ENCODE peak calls at places on chromosomes 6 and 20, in four cellular contexts. O is upper lobe of left lung, R is endothelial cell, A is nephron progenitor cell. N is an unnamed sample.
A peak's percentile ranks its signal among the peaks of the same experiment; 100 is the strongest.

GRCh38 chr20:41086402-41087324 is 50.7 kb upstream of the PLCG1 start:
- DNase-seq in A (no peak), O (no peak), R (no peak), N (no peak)

GRCh38 chr6:149888659-149889058 is 9.3 kb downstream of the RAET1E start:
- DNase-seq in A (no peak), O (no peak), R (no peak), N (no peak)

GRCh38 chr6:118677193-118677592 is 25.8 kb upstream of the CEP85L start:
- DNase-seq in R (no peak), O (no peak), A (no peak), N (no peak)

GRCh38 chr6:132907231-132907630 is 92.9 kb downstream of the RPS12 start:
- DNase-seq in O (no peak), A (no peak), R (no peak), N (no peak)

GRCh38 chr6:72286911-72287311 is 335.0 kb upstream of the KCNQ5 start:
- DNase-seq in R (no peak), A (no peak), O (no peak), N (no peak)

GRCh38 chr6:138590796-138591709 is 91.8 kb upstream of the NHSL1 start:
- DNase-seq in O (no peak), R (peak; percentile 66), A (peak; percentile 70), N (peak; percentile 64)

GRCh38 chr20:47818466-47818865 is 33.2 kb upstream of the SULF2 start:
- DNase-seq in R (no peak), A (no peak), O (no peak), N (no peak)

GRCh38 chr6:7087491-7087979 is 20.2 kb upstream of the RREB1 start:
- DNase-seq in O (no peak), A (no peak), R (no peak), N (no peak)

GRCh38 chr6:125201961-125202729 is 48.6 kb downstream of the TPD52L1 start:
- DNase-seq in O (no peak), R (no peak), A (no peak), N (no peak)

GRCh38 chr20:32165836-32166545 is 41.6 kb downstream of the PLAGL2 start:
- DNase-seq in R (no peak), O (no peak), A (no peak), N (no peak)

GRCh38 chr6:3163248-3163594 is 5.9 kb upstream of the TUBB2A start:
- DNase-seq in R (no peak), O (no peak), A (no peak), N (no peak)

GRCh38 chr20:47334022-47334551 is 22.4 kb downstream of the ZMYND8 start:
- DNase-seq in R (no peak), O (no peak), A (no peak), N (no peak)

GRCh38 chr20:57594092-57594911 is 25.9 kb downstream of the ZBP1 start:
- DNase-seq in A (peak; percentile 84), O (peak; percentile 87), R (peak; percentile 68), N (peak; percentile 76)

GRCh38 chr6:15793288-15793687 is 130.5 kb upstream of the DTNBP1 start:
- DNase-seq in A (no peak), O (no peak), R (no peak), N (no peak)

GRCh38 chr6:46026307-46026706 is 10.6 kb upstream of the CLIC5 start:
- DNase-seq in O (no peak), A (no peak), R (no peak), N (no peak)

GRCh38 chr20:61546641-61547040 is 294.6 kb downstream of the CDH4 start:
- DNase-seq in O (no peak), R (no peak), A (no peak), N (no peak)

GRCh38 chr6:42225043-42225368 is 7.3 kb upstream of the MRPS10 start:
- DNase-seq in A (no peak), R (no peak), O (no peak), N (no peak)

GRCh38 chr6:53359843-53360834 is 11.4 kb upstream of the ELOVL5 start:
- DNase-seq in A (no peak), O (no peak), R (no peak), N (no peak)

GRCh38 chr20:437787-438486 is 24.4 kb downstream of the TBC1D20 start:
- DNase-seq in R (no peak), O (no peak), A (no peak), N (no peak)

GRCh38 chr6:108765495-108765894 is 82.7 kb upstream of the ARMC2 start:
- DNase-seq in O (no peak), R (no peak), A (no peak), N (no peak)

GRCh38 chr6:31483392-31483791 is 14.6 kb upstream of the MICB start:
- DNase-seq in O (no peak), R (no peak), A (no peak), N (no peak)

GRCh38 chr20:31663838-31664695 is 26.4 kb downstream of the COX4I2 start:
- DNase-seq in A (no peak), R (no peak), O (peak; percentile 46), N (no peak)

GRCh38 chr6:79404677-79405076 is 132.6 kb downstream of the LCA5 start:
- DNase-seq in O (peak; percentile 27), R (no peak), A (no peak), N (no peak)

GRCh38 chr6:157688275-157688959 is 134.6 kb upstream of the SNX9 start:
- DNase-seq in A (no peak), O (no peak), R (no peak), N (no peak)

GRCh38 chr6:157690441-157691210 is 132.4 kb upstream of the SNX9 start:
- DNase-seq in O (no peak), A (no peak), R (no peak), N (no peak)

GRCh38 chr6:157685596-157686280 is 137.3 kb upstream of the SNX9 start:
- DNase-seq in A (no peak), R (no peak), O (no peak), N (no peak)

GRCh38 chr6:157689875-157690274 is 133.2 kb upstream of the SNX9 start:
- DNase-seq in R (no peak), O (no peak), A (no peak), N (no peak)

GRCh38 chr6:157688960-157689599 is 134.0 kb upstream of the SNX9 start:
- DNase-seq in O (no peak), R (peak; percentile 40), A (no peak), N (no peak)
- TF ChIP-seq CTCF in O (no peak), R (no peak), A (no peak), N (no peak)

DNA sequence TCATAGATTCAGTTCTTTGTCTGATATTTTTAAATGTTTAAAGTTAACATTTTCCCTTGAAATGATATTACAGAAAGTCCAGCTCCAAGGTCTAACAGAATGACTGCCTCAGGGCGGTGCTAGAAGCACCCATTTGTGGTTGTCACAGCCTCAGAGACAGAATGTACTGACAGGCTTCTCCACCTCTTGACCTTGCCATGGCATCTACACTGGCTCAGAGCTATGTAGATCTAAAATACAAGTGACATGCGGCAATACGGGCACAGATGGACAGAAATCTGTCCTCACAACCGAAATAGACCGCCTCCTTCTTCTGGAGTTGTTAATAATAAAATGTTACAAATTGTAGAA is 167.2 kb upstream of the THEMIS start:
- DNase-seq in O (no peak), R (no peak), A (no peak), N (no peak)
- TF ChIP-seq CTCF in O (no peak), R (no peak), A (no peak), N (no peak)

DNA sequence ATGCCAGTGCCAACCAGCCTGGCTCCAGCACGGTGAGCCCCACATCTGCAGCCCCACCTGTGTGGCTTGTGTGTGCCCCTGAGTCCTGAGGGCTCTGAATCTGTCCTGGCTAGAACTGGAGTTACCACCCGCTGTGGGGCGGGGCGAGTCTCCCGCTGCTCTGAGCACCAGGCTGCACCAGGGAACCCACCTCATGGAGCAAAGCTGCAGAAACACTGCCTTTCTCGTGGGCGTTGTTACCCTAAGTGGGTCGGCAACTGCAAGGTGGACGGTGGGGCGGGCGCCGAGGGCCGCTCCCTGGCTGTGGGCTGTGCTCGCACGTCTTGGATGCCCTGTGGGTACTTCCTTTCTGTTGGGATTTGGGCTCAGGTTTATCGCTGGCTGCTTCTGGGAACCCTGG is 12.7 kb upstream of the ZBTB46 start:
- DNase-seq in O (no peak), R (no peak), A (no peak), N (no peak)
- TF ChIP-seq CTCF in O (no peak), R (no peak), A (no peak), N (no peak)

DNA sequence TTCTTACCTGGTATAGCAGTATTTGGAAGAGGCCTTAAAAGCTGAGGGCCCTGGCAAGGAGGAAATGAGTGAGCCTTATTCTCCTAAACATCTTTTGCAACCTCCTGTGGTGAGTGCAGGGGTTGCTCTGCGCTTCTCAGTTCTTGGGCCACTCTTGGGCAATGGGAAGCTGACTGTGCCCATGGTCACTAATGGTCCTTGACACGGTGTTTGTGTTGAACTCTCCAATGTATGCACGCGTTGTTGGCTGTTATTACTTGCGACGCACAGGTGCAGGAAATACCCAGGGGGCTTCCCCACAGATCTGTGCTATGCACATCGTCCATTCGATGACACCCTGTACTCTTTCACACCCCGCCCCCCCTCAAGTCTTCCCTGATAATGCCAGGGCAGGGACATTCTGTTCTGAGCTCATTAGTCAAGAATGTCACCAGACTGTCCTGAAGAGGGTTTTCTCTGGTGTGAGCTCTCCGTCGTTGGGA is 79.7 kb downstream of the EDN1 start:
- DNase-seq in O (no peak), R (no peak), A (no peak), N (no peak)
- TF ChIP-seq CTCF in O (no peak), R (no peak), A (no peak), N (no peak)

GRCh38 chr20:16662462-16662861 is 67.4 kb upstream of the SNRPB2 start:
- DNase-seq in R (no peak), O (no peak), A (no peak), N (no peak)
- TF ChIP-seq CTCF in R (no peak), O (no peak), A (no peak), N (no peak)

GRCh38 chr6:116531675-116532570 is 13.6 kb downstream of the TRAPPC3L start:
- DNase-seq in R (peak; percentile 73), A (peak; percentile 69), O (peak; percentile 45), N (peak; percentile 57)
- TF ChIP-seq CTCF in R (peak; percentile 81), A (peak; percentile 66), O (peak; percentile 57), N (peak; percentile 80)

GRCh38 chr6:147005499-147005898 is 198.7 kb upstream of the STXBP5 start:
- DNase-seq in A (no peak), O (no peak), R (no peak), N (no peak)
- TF ChIP-seq CTCF in A (no peak), O (no peak), R (peak; percentile 56), N (peak; percentile 25)

GRCh38 chr20:51313275-51313898 is 229.1 kb downstream of the NFATC2 start:
- DNase-seq in O (no peak), A (no peak), R (peak; percentile 14), N (no peak)
- TF ChIP-seq CTCF in O (no peak), A (no peak), R (no peak), N (no peak)

DNA sequence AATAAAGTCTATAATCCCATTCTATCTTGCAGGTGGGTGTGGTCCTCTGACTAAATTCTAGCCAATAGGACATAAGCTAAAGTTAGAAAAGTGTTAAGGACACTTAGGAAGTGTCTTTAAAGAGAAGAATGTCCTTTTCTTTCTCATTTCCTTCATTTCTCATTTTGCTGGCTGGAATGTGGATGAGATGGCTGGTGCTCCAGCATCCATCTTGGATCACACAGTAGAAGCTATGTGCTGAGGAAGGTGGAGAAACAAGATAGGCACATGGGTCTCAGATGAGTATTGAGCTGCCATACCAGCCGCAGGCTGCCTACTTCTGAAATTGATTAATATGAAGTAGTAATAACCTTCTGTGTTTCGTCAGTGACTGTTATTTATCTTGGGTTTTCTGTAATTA is 289.0 kb downstream of the LRFN2 start:
- DNase-seq in A (no peak), O (no peak), R (no peak), N (no peak)
- TF ChIP-seq CTCF in A (no peak), O (no peak), R (no peak), N (no peak)

N was measured in neural crest cell.